ENCODE peak calls at places on chromosome 2, in seven cellular contexts. U is OCI-LY7, R is psoas muscle, F is neural progenitor cell, N is heart left ventricle, Y is spleen, O is tibial nerve. V is an unnamed sample. For H3K9me3 and H3K4me1, the result is how much of the 10 kb centered on the place peaks cover.

GRCh38 chr2:205680067-205680466 is 2.2 kb upstream of the NRP2 start:
- DNase-seq in U (peak), R (no peak), F (peak), N (peak), Y (no peak), O (peak), V (peak)

GRCh38 chr2:31137211-31138036 is 816 bp downstream of the GALNT14 start:
- DNase-seq in U (peak), R (peak), F (peak), N (no peak), Y (peak), O (no peak), V (no peak)

GRCh38 chr2:241161646-241162281 is 11.5 kb downstream of the PPP1R7 start:
- DNase-seq in U (no peak), R (peak), F (no peak), N (peak), Y (peak), O (peak), V (no peak)

GRCh38 chr2:61707984-61708852 is 145.6 kb downstream of the FAM161A start:
- DNase-seq in U (no peak), R (no peak), F (peak), N (peak), Y (no peak), O (no peak), V (no peak)

GRCh38 chr2:169683054-169683424 is 11.2 kb downstream of the CFAP210 start:
- DNase-seq in U (no peak), R (no peak), F (no peak), N (no peak), Y (no peak), O (no peak), V (no peak)

GRCh38 chr2:112750560-112750843 is 13.9 kb downstream of the CKAP2L start:
- DNase-seq in U (no peak), R (no peak), F (no peak), N (no peak), Y (no peak), O (no peak), V (no peak)

GRCh38 chr2:102027036-102027702 is 35.4 kb downstream of the IL1R2 start:
- DNase-seq in U (no peak), R (no peak), F (no peak), N (peak), Y (no peak), O (no peak), V (no peak)

GRCh38 chr2:181991171-181991885 is 5.7 kb downstream of the PPP1R1C start:
- DNase-seq in U (peak), R (no peak), F (no peak), N (no peak), Y (no peak), O (no peak), V (no peak)

GRCh38 chr2:152098033-152098797 is 629 bp downstream of the CACNB4 start:
- DNase-seq in U (no peak), R (peak), F (peak), N (peak), Y (peak), O (no peak), V (peak)

GRCh38 chr2:11500702-11501303 is 33.0 kb upstream of the GREB1 start:
- DNase-seq in U (no peak), R (no peak), F (no peak), N (no peak), Y (no peak), O (no peak), V (no peak)

GRCh38 chr2:113060396-113060795 is 1.4 kb downstream of the IL36RN start:
- DNase-seq in U (no peak), R (no peak), F (no peak), N (no peak), Y (no peak), O (no peak), V (no peak)

GRCh38 chr2:204842731-204843490 is 297.6 kb downstream of the PARD3B start:
- DNase-seq in U (no peak), R (peak), F (no peak), N (peak), Y (no peak), O (peak), V (no peak)

GRCh38 chr2:169162613-169163012 is 93.2 kb downstream of the DHRS9 start:
- DNase-seq in U (no peak), R (no peak), F (no peak), N (no peak), Y (no peak), O (no peak), V (no peak)

GRCh38 chr2:206920936-206921335 is 18.4 kb upstream of the CPO start:
- DNase-seq in U (no peak), R (no peak), F (no peak), N (no peak), Y (no peak), O (no peak), V (no peak)

GRCh38 chr2:10065683-10066055 is 14.5 kb downstream of the CYS1 start:
- DNase-seq in U (no peak), R (no peak), F (no peak), N (no peak), Y (peak), O (no peak), V (no peak)

GRCh38 chr2:178265851-178266250 is 71.5 kb downstream of the OSBPL6 start:
- DNase-seq in U (no peak), R (no peak), F (no peak), N (no peak), Y (no peak), O (no peak), V (no peak)

GRCh38 chr2:25797607-25798488 is 80.4 kb downstream of the ASXL2 start:
- DNase-seq in U (no peak), R (no peak), F (no peak), N (no peak), Y (no peak), O (no peak), V (no peak)

GRCh38 chr2:149767516-149767974 is 180.0 kb upstream of the MMADHC start:
- DNase-seq in U (no peak), R (no peak), F (no peak), N (no peak), Y (no peak), O (peak), V (no peak)

GRCh38 chr2:105836840-105837692 is 92.4 kb downstream of the NCK2 start:
- DNase-seq in U (no peak), R (no peak), F (no peak), N (no peak), Y (no peak), O (no peak), V (no peak)
- H3K9me3 ChIP-seq in U (half or more), R (under half), F (under half), N (under half), Y (under half), O (under half), V (under half)

GRCh38 chr2:85710687-85711577 is 16.8 kb downstream of the GNLY start:
- DNase-seq in U (no peak), R (peak), F (no peak), N (peak), Y (peak), O (peak), V (no peak)

GRCh38 chr2:85709385-85709784 is 15.2 kb downstream of the GNLY start:
- DNase-seq in U (no peak), R (no peak), F (no peak), N (no peak), Y (no peak), O (no peak), V (no peak)

GRCh38 chr2:85707304-85707703 is 13.1 kb downstream of the GNLY start:
- DNase-seq in U (peak), R (no peak), F (peak), N (no peak), Y (no peak), O (peak), V (peak)

GRCh38 chr2:85706604-85707296 is 12.6 kb downstream of the GNLY start:
- DNase-seq in U (no peak), R (peak), F (no peak), N (peak), Y (no peak), O (peak), V (no peak)

DNA sequence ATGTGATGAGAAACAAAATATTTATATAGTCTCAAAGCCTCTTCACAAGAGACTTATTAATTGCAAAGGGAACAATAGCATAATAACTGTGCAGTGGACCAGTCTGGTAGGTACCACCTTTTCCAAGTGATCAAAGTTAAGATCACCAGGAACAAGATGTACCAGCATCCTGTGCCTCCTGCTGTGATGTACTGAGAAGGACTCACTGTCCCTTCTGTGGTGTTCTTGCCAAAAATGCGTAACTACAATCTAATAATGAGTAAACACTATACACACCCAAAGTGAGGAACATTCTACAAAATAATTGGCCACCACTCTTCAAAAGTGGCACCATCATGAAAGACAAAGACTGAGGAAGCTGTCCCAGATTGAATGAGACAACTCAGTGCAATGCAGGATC is 14.5 kb downstream of the GNLY start:
- DNase-seq in U (no peak), R (no peak), F (no peak), N (no peak), Y (no peak), O (no peak), V (no peak)
- H3K4me1 ChIP-seq in U (under half), R (half or more), F (under half), N (half or more), Y (half or more), O (half or more), V (under half)

GRCh38 chr2:186592137-186592875 is 2.5 kb downstream of the ITGAV start:
- DNase-seq in U (no peak), R (no peak), F (no peak), N (no peak), Y (no peak), O (no peak), V (no peak)
- H3K4me3 ChIP-seq in U (no peak), R (peak), F (peak), N (no peak), Y (peak), O (no peak), V (no peak)

DNA sequence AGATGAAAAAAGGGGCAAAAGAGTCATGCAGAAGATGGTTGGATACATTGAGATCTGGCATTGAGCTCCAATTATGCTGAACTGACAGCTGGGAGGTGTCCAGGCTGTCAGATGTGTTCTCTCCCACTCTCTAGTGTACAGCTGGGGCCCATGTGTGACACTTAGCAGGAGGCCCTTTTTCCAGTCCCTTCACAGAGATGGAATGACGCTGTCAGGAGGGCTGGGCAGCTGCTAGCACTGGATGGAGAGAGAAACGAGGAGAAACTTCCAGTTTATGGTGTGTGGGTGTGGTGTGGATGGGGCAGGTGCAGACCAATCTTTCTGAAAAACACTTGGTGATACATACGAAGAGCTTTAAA is 437.7 kb upstream of the HS6ST1 start:
- DNase-seq in U (no peak), R (no peak), F (no peak), N (no peak), Y (no peak), O (no peak), V (no peak)
- H3K9me3 ChIP-seq in U (under half), R (under half), F (under half), N (under half), Y (under half), O (under half), V (under half)

V was measured in HAP-1.